ENCODE peak calls at places on chromosome 17, in ten cellular contexts. One of them, this sample, is unnamed.

GRCh38 chr17:36920032-36921000 is 17.0 kb upstream of the LHX1 start:
- DNase-seq in type B pancreatic cell: no peak
- DNase-seq in activated T-cell treated with anti-CD3 and anti-CD28 coated beads, Interleukin-2, amount 50 U/mL, for 48 hours: peak; percentile 50
- DNase-seq in stimulated activated CD8-positive, alpha-beta memory T cell treated with anti-CD3 and anti-CD28 coated beads, Interleukin-4, amount 100 ng/mL, for 4 hours: no peak
- DNase-seq in putamen: no peak
- DNase-seq in NCI-H2029: no peak
- DNase-seq in stimulated activated CD4-positive, alpha-beta T cell treated with anti-CD3 and anti-CD28 coated beads, Interleukin-15, amount 100 ng/mL, for 24 hours: peak; percentile 51
- DNase-seq in T47D: no peak
- DNase-seq in lung: no peak
- DNase-seq in pancreas: no peak
- DNase-seq in this sample: no peak

GRCh38 chr17:75758131-75758905 is 6.7 kb downstream of the GALK1 start:
- DNase-seq in T47D: no peak
- DNase-seq in stimulated activated CD4-positive, alpha-beta T cell treated with anti-CD3 and anti-CD28 coated beads, Interleukin-15, amount 100 ng/mL, for 24 hours: no peak
- DNase-seq in stimulated activated CD8-positive, alpha-beta memory T cell treated with anti-CD3 and anti-CD28 coated beads, Interleukin-4, amount 100 ng/mL, for 4 hours: no peak
- DNase-seq in putamen: no peak
- DNase-seq in activated T-cell treated with anti-CD3 and anti-CD28 coated beads, Interleukin-2, amount 50 U/mL, for 48 hours: no peak
- DNase-seq in pancreas: no peak
- DNase-seq in type B pancreatic cell: no peak
- DNase-seq in NCI-H2029: no peak
- DNase-seq in lung: no peak
- DNase-seq in this sample: no peak

GRCh38 chr17:2055494-2056220 is 754 bp downstream of the HIC1 start:
- DNase-seq in NCI-H2029: no peak
- DNase-seq in type B pancreatic cell: no peak
- DNase-seq in T47D: no peak
- DNase-seq in stimulated activated CD8-positive, alpha-beta memory T cell treated with anti-CD3 and anti-CD28 coated beads, Interleukin-4, amount 100 ng/mL, for 4 hours: no peak
- DNase-seq in putamen: no peak
- DNase-seq in stimulated activated CD4-positive, alpha-beta T cell treated with anti-CD3 and anti-CD28 coated beads, Interleukin-15, amount 100 ng/mL, for 24 hours: peak; percentile 69
- DNase-seq in activated T-cell treated with anti-CD3 and anti-CD28 coated beads, Interleukin-2, amount 50 U/mL, for 48 hours: peak; percentile 53
- DNase-seq in lung: no peak
- DNase-seq in pancreas: peak; percentile 70
- DNase-seq in this sample: no peak

GRCh38 chr17:77959216-77959925 is 868 bp downstream of the TNRC6C start:
- DNase-seq in stimulated activated CD4-positive, alpha-beta T cell treated with anti-CD3 and anti-CD28 coated beads, Interleukin-15, amount 100 ng/mL, for 24 hours: peak; percentile 49
- DNase-seq in activated T-cell treated with anti-CD3 and anti-CD28 coated beads, Interleukin-2, amount 50 U/mL, for 48 hours: peak; percentile 53
- DNase-seq in NCI-H2029: no peak
- DNase-seq in type B pancreatic cell: no peak
- DNase-seq in lung: no peak
- DNase-seq in pancreas: peak; percentile 71
- DNase-seq in T47D: peak; percentile 72
- DNase-seq in stimulated activated CD8-positive, alpha-beta memory T cell treated with anti-CD3 and anti-CD28 coated beads, Interleukin-4, amount 100 ng/mL, for 4 hours: no peak
- DNase-seq in putamen: no peak
- DNase-seq in this sample: peak; percentile 56

GRCh38 chr17:42895185-42895555 is 5.4 kb upstream of the G6PC1 start:
- DNase-seq in type B pancreatic cell: no peak
- DNase-seq in T47D: no peak
- DNase-seq in stimulated activated CD4-positive, alpha-beta T cell treated with anti-CD3 and anti-CD28 coated beads, Interleukin-15, amount 100 ng/mL, for 24 hours: no peak
- DNase-seq in activated T-cell treated with anti-CD3 and anti-CD28 coated beads, Interleukin-2, amount 50 U/mL, for 48 hours: no peak
- DNase-seq in pancreas: peak; percentile 69
- DNase-seq in NCI-H2029: no peak
- DNase-seq in putamen: no peak
- DNase-seq in stimulated activated CD8-positive, alpha-beta memory T cell treated with anti-CD3 and anti-CD28 coated beads, Interleukin-4, amount 100 ng/mL, for 4 hours: no peak
- DNase-seq in lung: peak; percentile 60
- DNase-seq in this sample: no peak

GRCh38 chr17:79219208-79219935 is 144.7 kb downstream of the ENGASE start:
- DNase-seq in activated T-cell treated with anti-CD3 and anti-CD28 coated beads, Interleukin-2, amount 50 U/mL, for 48 hours: no peak
- DNase-seq in T47D: no peak
- DNase-seq in pancreas: no peak
- DNase-seq in lung: no peak
- DNase-seq in stimulated activated CD4-positive, alpha-beta T cell treated with anti-CD3 and anti-CD28 coated beads, Interleukin-15, amount 100 ng/mL, for 24 hours: no peak
- DNase-seq in stimulated activated CD8-positive, alpha-beta memory T cell treated with anti-CD3 and anti-CD28 coated beads, Interleukin-4, amount 100 ng/mL, for 4 hours: no peak
- DNase-seq in NCI-H2029: no peak
- DNase-seq in type B pancreatic cell: no peak
- DNase-seq in putamen: no peak
- DNase-seq in this sample: no peak

GRCh38 chr17:47956818-47957590 is 679 bp downstream of the PRR15L start:
- DNase-seq in NCI-H2029: peak; percentile 46
- DNase-seq in lung: no peak
- DNase-seq in type B pancreatic cell: no peak
- DNase-seq in T47D: no peak
- DNase-seq in pancreas: peak; percentile 65
- DNase-seq in stimulated activated CD8-positive, alpha-beta memory T cell treated with anti-CD3 and anti-CD28 coated beads, Interleukin-4, amount 100 ng/mL, for 4 hours: no peak
- DNase-seq in stimulated activated CD4-positive, alpha-beta T cell treated with anti-CD3 and anti-CD28 coated beads, Interleukin-15, amount 100 ng/mL, for 24 hours: no peak
- DNase-seq in putamen: no peak
- DNase-seq in activated T-cell treated with anti-CD3 and anti-CD28 coated beads, Interleukin-2, amount 50 U/mL, for 48 hours: no peak
- DNase-seq in this sample: peak; percentile 67

GRCh38 chr17:35214192-35214591 is 20.0 kb upstream of the SLC35G3 start:
- DNase-seq in lung: no peak
- DNase-seq in T47D: no peak
- DNase-seq in putamen: no peak
- DNase-seq in stimulated activated CD4-positive, alpha-beta T cell treated with anti-CD3 and anti-CD28 coated beads, Interleukin-15, amount 100 ng/mL, for 24 hours: peak; percentile 18
- DNase-seq in type B pancreatic cell: no peak
- DNase-seq in stimulated activated CD8-positive, alpha-beta memory T cell treated with anti-CD3 and anti-CD28 coated beads, Interleukin-4, amount 100 ng/mL, for 4 hours: no peak
- DNase-seq in pancreas: no peak
- DNase-seq in NCI-H2029: no peak
- DNase-seq in activated T-cell treated with anti-CD3 and anti-CD28 coated beads, Interleukin-2, amount 50 U/mL, for 48 hours: no peak
- DNase-seq in this sample: no peak

GRCh38 chr17:8225813-8226535 is 15.6 kb upstream of the AURKB start:
- DNase-seq in stimulated activated CD8-positive, alpha-beta memory T cell treated with anti-CD3 and anti-CD28 coated beads, Interleukin-4, amount 100 ng/mL, for 4 hours: no peak
- DNase-seq in pancreas: no peak
- DNase-seq in putamen: peak; percentile 82
- DNase-seq in type B pancreatic cell: no peak
- DNase-seq in activated T-cell treated with anti-CD3 and anti-CD28 coated beads, Interleukin-2, amount 50 U/mL, for 48 hours: peak; percentile 91
- DNase-seq in NCI-H2029: no peak
- DNase-seq in lung: peak; percentile 54
- DNase-seq in stimulated activated CD4-positive, alpha-beta T cell treated with anti-CD3 and anti-CD28 coated beads, Interleukin-15, amount 100 ng/mL, for 24 hours: peak; percentile 88
- DNase-seq in T47D: no peak
- DNase-seq in this sample: peak; percentile 36

GRCh38 chr17:75345514-75346167 is 56.4 kb upstream of the SLC25A19 start:
- DNase-seq in T47D: no peak
- DNase-seq in activated T-cell treated with anti-CD3 and anti-CD28 coated beads, Interleukin-2, amount 50 U/mL, for 48 hours: peak; percentile 49
- DNase-seq in stimulated activated CD4-positive, alpha-beta T cell treated with anti-CD3 and anti-CD28 coated beads, Interleukin-15, amount 100 ng/mL, for 24 hours: peak; percentile 54
- DNase-seq in stimulated activated CD8-positive, alpha-beta memory T cell treated with anti-CD3 and anti-CD28 coated beads, Interleukin-4, amount 100 ng/mL, for 4 hours: peak; percentile 17
- DNase-seq in type B pancreatic cell: no peak
- DNase-seq in lung: no peak
- DNase-seq in NCI-H2029: no peak
- DNase-seq in pancreas: no peak
- DNase-seq in putamen: peak; percentile 36
- DNase-seq in this sample: peak; percentile 27

GRCh38 chr17:76135810-76136188 is 5.2 kb downstream of the FOXJ1 start:
- DNase-seq in NCI-H2029: no peak
- DNase-seq in pancreas: peak; percentile 54
- DNase-seq in activated T-cell treated with anti-CD3 and anti-CD28 coated beads, Interleukin-2, amount 50 U/mL, for 48 hours: no peak
- DNase-seq in stimulated activated CD4-positive, alpha-beta T cell treated with anti-CD3 and anti-CD28 coated beads, Interleukin-15, amount 100 ng/mL, for 24 hours: no peak
- DNase-seq in lung: no peak
- DNase-seq in putamen: no peak
- DNase-seq in type B pancreatic cell: no peak
- DNase-seq in T47D: no peak
- DNase-seq in stimulated activated CD8-positive, alpha-beta memory T cell treated with anti-CD3 and anti-CD28 coated beads, Interleukin-4, amount 100 ng/mL, for 4 hours: no peak
- DNase-seq in this sample: no peak

GRCh38 chr17:68592667-68593330 is 8.4 kb downstream of the FAM20A start:
- DNase-seq in T47D: no peak
- DNase-seq in stimulated activated CD8-positive, alpha-beta memory T cell treated with anti-CD3 and anti-CD28 coated beads, Interleukin-4, amount 100 ng/mL, for 4 hours: no peak
- DNase-seq in putamen: no peak
- DNase-seq in pancreas: no peak
- DNase-seq in lung: no peak
- DNase-seq in NCI-H2029: no peak
- DNase-seq in type B pancreatic cell: no peak
- DNase-seq in stimulated activated CD4-positive, alpha-beta T cell treated with anti-CD3 and anti-CD28 coated beads, Interleukin-15, amount 100 ng/mL, for 24 hours: no peak
- DNase-seq in activated T-cell treated with anti-CD3 and anti-CD28 coated beads, Interleukin-2, amount 50 U/mL, for 48 hours: no peak
- DNase-seq in this sample: no peak

GRCh38 chr17:60315650-60316049 is 76.3 kb downstream of the USP32 start:
- DNase-seq in T47D: no peak
- DNase-seq in NCI-H2029: no peak
- DNase-seq in activated T-cell treated with anti-CD3 and anti-CD28 coated beads, Interleukin-2, amount 50 U/mL, for 48 hours: no peak
- DNase-seq in lung: no peak
- DNase-seq in pancreas: no peak
- DNase-seq in putamen: no peak
- DNase-seq in type B pancreatic cell: no peak
- DNase-seq in stimulated activated CD4-positive, alpha-beta T cell treated with anti-CD3 and anti-CD28 coated beads, Interleukin-15, amount 100 ng/mL, for 24 hours: no peak
- DNase-seq in stimulated activated CD8-positive, alpha-beta memory T cell treated with anti-CD3 and anti-CD28 coated beads, Interleukin-4, amount 100 ng/mL, for 4 hours: no peak
- DNase-seq in this sample: no peak

GRCh38 chr17:56629450-56630187 is 36.1 kb downstream of the NOG start:
- DNase-seq in stimulated activated CD4-positive, alpha-beta T cell treated with anti-CD3 and anti-CD28 coated beads, Interleukin-15, amount 100 ng/mL, for 24 hours: peak; percentile 5
- DNase-seq in activated T-cell treated with anti-CD3 and anti-CD28 coated beads, Interleukin-2, amount 50 U/mL, for 48 hours: no peak
- DNase-seq in NCI-H2029: no peak
- DNase-seq in lung: no peak
- DNase-seq in pancreas: no peak
- DNase-seq in putamen: no peak
- DNase-seq in T47D: no peak
- DNase-seq in stimulated activated CD8-positive, alpha-beta memory T cell treated with anti-CD3 and anti-CD28 coated beads, Interleukin-4, amount 100 ng/mL, for 4 hours: no peak
- DNase-seq in type B pancreatic cell: no peak
- DNase-seq in this sample: no peak

GRCh38 chr17:8041249-8041928 is 2.5 kb downstream of the ALOX15B start:
- DNase-seq in stimulated activated CD4-positive, alpha-beta T cell treated with anti-CD3 and anti-CD28 coated beads, Interleukin-15, amount 100 ng/mL, for 24 hours: peak; percentile 58
- DNase-seq in pancreas: no peak
- DNase-seq in putamen: no peak
- DNase-seq in type B pancreatic cell: no peak
- DNase-seq in T47D: peak; percentile 53
- DNase-seq in lung: no peak
- DNase-seq in stimulated activated CD8-positive, alpha-beta memory T cell treated with anti-CD3 and anti-CD28 coated beads, Interleukin-4, amount 100 ng/mL, for 4 hours: no peak
- DNase-seq in activated T-cell treated with anti-CD3 and anti-CD28 coated beads, Interleukin-2, amount 50 U/mL, for 48 hours: peak; percentile 44
- DNase-seq in NCI-H2029: no peak
- DNase-seq in this sample: no peak

GRCh38 chr17:46194393-46195216 is 1.4 kb upstream of the KANSL1 start:
- DNase-seq in activated T-cell treated with anti-CD3 and anti-CD28 coated beads, Interleukin-2, amount 50 U/mL, for 48 hours: no peak
- DNase-seq in NCI-H2029: no peak
- DNase-seq in stimulated activated CD8-positive, alpha-beta memory T cell treated with anti-CD3 and anti-CD28 coated beads, Interleukin-4, amount 100 ng/mL, for 4 hours: no peak
- DNase-seq in type B pancreatic cell: no peak
- DNase-seq in putamen: peak; percentile 60
- DNase-seq in pancreas: no peak
- DNase-seq in T47D: no peak
- DNase-seq in stimulated activated CD4-positive, alpha-beta T cell treated with anti-CD3 and anti-CD28 coated beads, Interleukin-15, amount 100 ng/mL, for 24 hours: peak; percentile 58
- DNase-seq in lung: no peak
- DNase-seq in this sample: peak; percentile 42

GRCh38 chr17:48048321-48049140 is at the start of gene NFE2L1:
- DNase-seq in lung: peak; percentile 94
- DNase-seq in putamen: peak; percentile 74
- DNase-seq in stimulated activated CD8-positive, alpha-beta memory T cell treated with anti-CD3 and anti-CD28 coated beads, Interleukin-4, amount 100 ng/mL, for 4 hours: no peak
- DNase-seq in stimulated activated CD4-positive, alpha-beta T cell treated with anti-CD3 and anti-CD28 coated beads, Interleukin-15, amount 100 ng/mL, for 24 hours: peak; percentile 76
- DNase-seq in NCI-H2029: peak; percentile 47
- DNase-seq in activated T-cell treated with anti-CD3 and anti-CD28 coated beads, Interleukin-2, amount 50 U/mL, for 48 hours: no peak
- DNase-seq in pancreas: peak; percentile 85
- DNase-seq in T47D: peak; percentile 63
- DNase-seq in type B pancreatic cell: peak; percentile 79
- DNase-seq in this sample: peak; percentile 77

GRCh38 chr17:66514227-66514806 is 211.9 kb downstream of the PRKCA start:
- DNase-seq in pancreas: no peak
- DNase-seq in type B pancreatic cell: no peak
- DNase-seq in activated T-cell treated with anti-CD3 and anti-CD28 coated beads, Interleukin-2, amount 50 U/mL, for 48 hours: peak; percentile 55
- DNase-seq in T47D: no peak
- DNase-seq in putamen: no peak
- DNase-seq in NCI-H2029: no peak
- DNase-seq in stimulated activated CD4-positive, alpha-beta T cell treated with anti-CD3 and anti-CD28 coated beads, Interleukin-15, amount 100 ng/mL, for 24 hours: peak; percentile 47
- DNase-seq in lung: no peak
- DNase-seq in stimulated activated CD8-positive, alpha-beta memory T cell treated with anti-CD3 and anti-CD28 coated beads, Interleukin-4, amount 100 ng/mL, for 4 hours: no peak
- DNase-seq in this sample: no peak

GRCh38 chr17:58534901-58535421 is 20.5 kb upstream of the MTMR4 start:
- DNase-seq in NCI-H2029: no peak
- DNase-seq in T47D: no peak
- DNase-seq in putamen: no peak
- DNase-seq in activated T-cell treated with anti-CD3 and anti-CD28 coated beads, Interleukin-2, amount 50 U/mL, for 48 hours: no peak
- DNase-seq in lung: no peak
- DNase-seq in stimulated activated CD4-positive, alpha-beta T cell treated with anti-CD3 and anti-CD28 coated beads, Interleukin-15, amount 100 ng/mL, for 24 hours: no peak
- DNase-seq in stimulated activated CD8-positive, alpha-beta memory T cell treated with anti-CD3 and anti-CD28 coated beads, Interleukin-4, amount 100 ng/mL, for 4 hours: no peak
- DNase-seq in pancreas: no peak
- DNase-seq in type B pancreatic cell: no peak
- DNase-seq in this sample: no peak

GRCh38 chr17:31394544-31394943 is 3.1 kb downstream of the RAB11FIP4 start:
- DNase-seq in type B pancreatic cell: peak; percentile 84
- DNase-seq in putamen: no peak
- DNase-seq in activated T-cell treated with anti-CD3 and anti-CD28 coated beads, Interleukin-2, amount 50 U/mL, for 48 hours: peak; percentile 56
- DNase-seq in lung: peak; percentile 46
- DNase-seq in T47D: peak; percentile 99
- DNase-seq in NCI-H2029: no peak
- DNase-seq in stimulated activated CD4-positive, alpha-beta T cell treated with anti-CD3 and anti-CD28 coated beads, Interleukin-15, amount 100 ng/mL, for 24 hours: peak; percentile 58
- DNase-seq in stimulated activated CD8-positive, alpha-beta memory T cell treated with anti-CD3 and anti-CD28 coated beads, Interleukin-4, amount 100 ng/mL, for 4 hours: no peak
- DNase-seq in pancreas: peak; percentile 80
- DNase-seq in this sample: no peak

GRCh38 chr17:47884905-47885735 is 10.9 kb upstream of the SP2 start:
- DNase-seq in lung: no peak
- DNase-seq in putamen: no peak
- DNase-seq in type B pancreatic cell: no peak
- DNase-seq in activated T-cell treated with anti-CD3 and anti-CD28 coated beads, Interleukin-2, amount 50 U/mL, for 48 hours: no peak
- DNase-seq in stimulated activated CD8-positive, alpha-beta memory T cell treated with anti-CD3 and anti-CD28 coated beads, Interleukin-4, amount 100 ng/mL, for 4 hours: no peak
- DNase-seq in stimulated activated CD4-positive, alpha-beta T cell treated with anti-CD3 and anti-CD28 coated beads, Interleukin-15, amount 100 ng/mL, for 24 hours: no peak
- DNase-seq in pancreas: no peak
- DNase-seq in T47D: no peak
- DNase-seq in NCI-H2029: no peak
- DNase-seq in this sample: no peak

GRCh38 chr17:76265624-76266243 is 586 bp downstream of the UBALD2 start:
- DNase-seq in type B pancreatic cell: no peak
- DNase-seq in putamen: no peak
- DNase-seq in lung: peak; percentile 67
- DNase-seq in pancreas: peak; percentile 86
- DNase-seq in T47D: peak; percentile 61
- DNase-seq in stimulated activated CD8-positive, alpha-beta memory T cell treated with anti-CD3 and anti-CD28 coated beads, Interleukin-4, amount 100 ng/mL, for 4 hours: no peak
- DNase-seq in stimulated activated CD4-positive, alpha-beta T cell treated with anti-CD3 and anti-CD28 coated beads, Interleukin-15, amount 100 ng/mL, for 24 hours: peak; percentile 70
- DNase-seq in NCI-H2029: peak; percentile 13
- DNase-seq in activated T-cell treated with anti-CD3 and anti-CD28 coated beads, Interleukin-2, amount 50 U/mL, for 48 hours: peak; percentile 63
- DNase-seq in this sample: peak; percentile 72

GRCh38 chr17:17169396-17169795 is 36.7 kb downstream of the PLD6 start:
- DNase-seq in T47D: no peak
- DNase-seq in stimulated activated CD4-positive, alpha-beta T cell treated with anti-CD3 and anti-CD28 coated beads, Interleukin-15, amount 100 ng/mL, for 24 hours: no peak
- DNase-seq in NCI-H2029: no peak
- DNase-seq in pancreas: no peak
- DNase-seq in type B pancreatic cell: no peak
- DNase-seq in lung: no peak
- DNase-seq in stimulated activated CD8-positive, alpha-beta memory T cell treated with anti-CD3 and anti-CD28 coated beads, Interleukin-4, amount 100 ng/mL, for 4 hours: no peak
- DNase-seq in putamen: no peak
- DNase-seq in activated T-cell treated with anti-CD3 and anti-CD28 coated beads, Interleukin-2, amount 50 U/mL, for 48 hours: no peak
- DNase-seq in this sample: no peak

GRCh38 chr17:73986641-73987177 is 216.8 kb upstream of the RPL38 start:
- DNase-seq in type B pancreatic cell: no peak
- DNase-seq in NCI-H2029: no peak
- DNase-seq in T47D: no peak
- DNase-seq in stimulated activated CD8-positive, alpha-beta memory T cell treated with anti-CD3 and anti-CD28 coated beads, Interleukin-4, amount 100 ng/mL, for 4 hours: no peak
- DNase-seq in stimulated activated CD4-positive, alpha-beta T cell treated with anti-CD3 and anti-CD28 coated beads, Interleukin-15, amount 100 ng/mL, for 24 hours: no peak
- DNase-seq in pancreas: no peak
- DNase-seq in activated T-cell treated with anti-CD3 and anti-CD28 coated beads, Interleukin-2, amount 50 U/mL, for 48 hours: no peak
- DNase-seq in putamen: no peak
- DNase-seq in lung: no peak
- DNase-seq in this sample: no peak

GRCh38 chr17:57724729-57725125 is 20.4 kb downstream of the CCDC182 start:
- DNase-seq in putamen: no peak
- DNase-seq in lung: no peak
- DNase-seq in pancreas: no peak
- DNase-seq in type B pancreatic cell: no peak
- DNase-seq in activated T-cell treated with anti-CD3 and anti-CD28 coated beads, Interleukin-2, amount 50 U/mL, for 48 hours: no peak
- DNase-seq in stimulated activated CD4-positive, alpha-beta T cell treated with anti-CD3 and anti-CD28 coated beads, Interleukin-15, amount 100 ng/mL, for 24 hours: no peak
- DNase-seq in T47D: no peak
- DNase-seq in stimulated activated CD8-positive, alpha-beta memory T cell treated with anti-CD3 and anti-CD28 coated beads, Interleukin-4, amount 100 ng/mL, for 4 hours: no peak
- DNase-seq in NCI-H2029: no peak
- DNase-seq in this sample: no peak

GRCh38 chr17:7477392-7478275 is 1.8 kb downstream of the ZBTB4 start:
- DNase-seq in T47D: peak; percentile 55
- DNase-seq in type B pancreatic cell: no peak
- DNase-seq in activated T-cell treated with anti-CD3 and anti-CD28 coated beads, Interleukin-2, amount 50 U/mL, for 48 hours: peak; percentile 54
- DNase-seq in stimulated activated CD4-positive, alpha-beta T cell treated with anti-CD3 and anti-CD28 coated beads, Interleukin-15, amount 100 ng/mL, for 24 hours: peak; percentile 45
- DNase-seq in NCI-H2029: no peak
- DNase-seq in lung: peak; percentile 46
- DNase-seq in pancreas: peak; percentile 67
- DNase-seq in putamen: peak; percentile 25
- DNase-seq in stimulated activated CD8-positive, alpha-beta memory T cell treated with anti-CD3 and anti-CD28 coated beads, Interleukin-4, amount 100 ng/mL, for 4 hours: no peak
- DNase-seq in this sample: no peak

GRCh38 chr17:51035436-51035835 is 85.2 kb downstream of the SPAG9 start:
- DNase-seq in T47D: no peak
- DNase-seq in activated T-cell treated with anti-CD3 and anti-CD28 coated beads, Interleukin-2, amount 50 U/mL, for 48 hours: no peak
- DNase-seq in lung: no peak
- DNase-seq in type B pancreatic cell: no peak
- DNase-seq in pancreas: no peak
- DNase-seq in putamen: peak; percentile 84
- DNase-seq in stimulated activated CD8-positive, alpha-beta memory T cell treated with anti-CD3 and anti-CD28 coated beads, Interleukin-4, amount 100 ng/mL, for 4 hours: no peak
- DNase-seq in NCI-H2029: no peak
- DNase-seq in stimulated activated CD4-positive, alpha-beta T cell treated with anti-CD3 and anti-CD28 coated beads, Interleukin-15, amount 100 ng/mL, for 24 hours: no peak
- DNase-seq in this sample: no peak

GRCh38 chr17:29927546-29927945 is 2.5 kb downstream of the SSH2 start:
- DNase-seq in stimulated activated CD4-positive, alpha-beta T cell treated with anti-CD3 and anti-CD28 coated beads, Interleukin-15, amount 100 ng/mL, for 24 hours: no peak
- DNase-seq in pancreas: no peak
- DNase-seq in putamen: no peak
- DNase-seq in T47D: no peak
- DNase-seq in stimulated activated CD8-positive, alpha-beta memory T cell treated with anti-CD3 and anti-CD28 coated beads, Interleukin-4, amount 100 ng/mL, for 4 hours: no peak
- DNase-seq in lung: no peak
- DNase-seq in type B pancreatic cell: no peak
- DNase-seq in activated T-cell treated with anti-CD3 and anti-CD28 coated beads, Interleukin-2, amount 50 U/mL, for 48 hours: no peak
- DNase-seq in NCI-H2029: no peak
- DNase-seq in this sample: no peak